ENCODE peak calls at places on chromosome 22, in seven cellular contexts. V is A549; Q is ascending aorta; U is CD4-positive, alpha-beta T cell; W is dorsolateral prefrontal cortex; T is lower lobe of right lung; R is tibial nerve. H is an unnamed sample.

GRCh38 chr22:30609260-30610185 is 2.5 kb downstream of the TCN2 start:
- DNase-seq in V (peak), T (no peak), W (no peak), R (no peak), U (no peak), Q (peak), H (peak)

GRCh38 chr22:47407626-47408025 is 645.2 kb downstream of the TBC1D22A start:
- DNase-seq in W (no peak), U (no peak), Q (no peak), T (no peak), V (no peak), R (no peak), H (no peak)

GRCh38 chr22:33188316-33188715 is 130.1 kb upstream of the SYN3 start:
- DNase-seq in U (no peak), R (no peak), Q (no peak), W (no peak), V (no peak), T (no peak), H (no peak)

GRCh38 chr22:30601464-30601863 is 5.5 kb upstream of the TCN2 start:
- DNase-seq in R (no peak), U (no peak), W (no peak), T (no peak), Q (no peak), V (no peak), H (no peak)

GRCh38 chr22:31947296-31947695 is 3.0 kb downstream of the YWHAH start:
- DNase-seq in V (peak), T (no peak), U (no peak), W (no peak), R (no peak), Q (no peak), H (no peak)

GRCh38 chr22:42691440-42691839 is 29.2 kb downstream of the A4GALT start:
- DNase-seq in R (no peak), V (no peak), Q (no peak), T (no peak), W (no peak), U (no peak), H (no peak)

GRCh38 chr22:24583221-24583971 is 9.5 kb downstream of the LRRC75B start:
- DNase-seq in T (no peak), Q (no peak), W (no peak), U (no peak), V (no peak), R (no peak), H (no peak)

GRCh38 chr22:23856721-23857605 is 712 bp upstream of the SLC2A11 start:
- DNase-seq in Q (no peak), R (no peak), W (peak), T (no peak), U (no peak), V (peak), H (no peak)

GRCh38 chr22:30459206-30460052 is 12.4 kb downstream of the SEC14L3 start:
- DNase-seq in R (no peak), W (no peak), V (no peak), Q (no peak), T (no peak), U (no peak), H (no peak)

GRCh38 chr22:19714320-19715252 is at the start of gene SEPTIN5:
- DNase-seq in W (peak), Q (no peak), U (no peak), T (no peak), V (no peak), R (no peak), H (no peak)

GRCh38 chr22:21791635-21792625 is 56.3 kb upstream of the YPEL1 start:
- DNase-seq in T (no peak), U (no peak), W (no peak), Q (no peak), R (no peak), V (no peak), H (no peak)

GRCh38 chr22:32810241-32811133 is 9.0 kb downstream of the TIMP3 start:
- DNase-seq in U (no peak), V (no peak), R (no peak), W (no peak), T (no peak), Q (no peak), H (peak)

GRCh38 chr22:47168900-47169800 is 406.7 kb downstream of the TBC1D22A start:
- DNase-seq in U (no peak), W (no peak), Q (no peak), T (peak), R (peak), V (peak), H (no peak)

GRCh38 chr22:21587803-21588611 is 20.5 kb downstream of the UBE2L3 start:
- DNase-seq in R (no peak), T (no peak), W (peak), U (no peak), Q (no peak), V (no peak), H (no peak)

GRCh38 chr22:24445481-24446290 is 18.3 kb downstream of the ADORA2A start:
- DNase-seq in V (no peak), T (no peak), Q (no peak), R (no peak), W (no peak), U (no peak), H (no peak)

GRCh38 chr22:32793604-32794003 is 7.9 kb upstream of the TIMP3 start:
- DNase-seq in W (no peak), R (no peak), Q (no peak), V (no peak), T (no peak), U (no peak), H (no peak)

DNA sequence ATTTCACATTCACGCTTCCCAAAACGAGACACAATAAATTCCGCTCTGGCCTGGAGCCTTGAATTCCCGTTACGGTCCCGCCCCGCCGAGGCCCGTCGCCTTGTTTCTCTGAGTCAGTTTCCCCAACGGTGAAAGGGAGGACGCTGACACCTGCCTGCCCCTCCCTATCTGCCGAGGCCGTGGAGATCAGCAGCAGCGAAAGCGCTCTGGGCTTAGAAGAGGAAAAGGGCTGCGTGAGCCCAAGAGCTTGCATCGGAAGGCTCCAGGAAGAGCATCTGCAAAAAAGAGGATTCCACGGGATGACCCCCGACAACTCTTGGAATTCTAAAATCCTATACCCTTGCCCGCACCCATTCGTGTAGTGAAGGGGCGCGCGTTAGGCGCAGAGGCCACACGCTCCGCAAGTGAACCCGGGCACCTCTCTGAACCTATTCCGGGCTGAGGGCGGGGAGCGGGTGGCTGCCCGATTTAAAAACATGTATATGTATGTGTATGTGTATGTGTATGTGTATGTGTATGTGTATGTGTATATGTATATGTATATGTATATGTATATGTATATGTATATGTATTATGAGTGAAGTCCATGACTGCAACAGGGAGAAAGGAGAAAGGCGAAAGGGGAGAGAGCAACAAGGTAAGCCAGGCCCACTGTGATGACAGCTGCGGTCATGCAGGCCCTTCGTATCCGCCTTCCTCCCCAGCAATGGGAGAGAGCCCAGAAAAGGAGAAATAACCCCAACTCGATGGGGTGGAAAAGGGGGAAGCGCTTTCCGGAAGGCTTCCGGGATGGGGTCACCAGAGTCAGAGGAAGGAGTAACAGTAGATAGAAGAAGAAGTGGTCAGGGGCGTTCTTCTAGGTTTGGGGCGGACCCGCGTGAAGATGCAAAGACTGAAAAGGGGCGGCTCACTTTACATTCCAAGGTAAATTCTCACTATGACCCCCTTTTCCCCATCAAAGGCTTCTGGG is 947 bp upstream of the MRTFA start:
- DNase-seq in U (peak), Q (peak), V (no peak), R (peak), T (peak), W (peak), H (no peak)
- H3K27ac ChIP-seq in U (peak), Q (peak), V (peak), R (peak), T (peak), W (peak), H (peak)

DNA sequence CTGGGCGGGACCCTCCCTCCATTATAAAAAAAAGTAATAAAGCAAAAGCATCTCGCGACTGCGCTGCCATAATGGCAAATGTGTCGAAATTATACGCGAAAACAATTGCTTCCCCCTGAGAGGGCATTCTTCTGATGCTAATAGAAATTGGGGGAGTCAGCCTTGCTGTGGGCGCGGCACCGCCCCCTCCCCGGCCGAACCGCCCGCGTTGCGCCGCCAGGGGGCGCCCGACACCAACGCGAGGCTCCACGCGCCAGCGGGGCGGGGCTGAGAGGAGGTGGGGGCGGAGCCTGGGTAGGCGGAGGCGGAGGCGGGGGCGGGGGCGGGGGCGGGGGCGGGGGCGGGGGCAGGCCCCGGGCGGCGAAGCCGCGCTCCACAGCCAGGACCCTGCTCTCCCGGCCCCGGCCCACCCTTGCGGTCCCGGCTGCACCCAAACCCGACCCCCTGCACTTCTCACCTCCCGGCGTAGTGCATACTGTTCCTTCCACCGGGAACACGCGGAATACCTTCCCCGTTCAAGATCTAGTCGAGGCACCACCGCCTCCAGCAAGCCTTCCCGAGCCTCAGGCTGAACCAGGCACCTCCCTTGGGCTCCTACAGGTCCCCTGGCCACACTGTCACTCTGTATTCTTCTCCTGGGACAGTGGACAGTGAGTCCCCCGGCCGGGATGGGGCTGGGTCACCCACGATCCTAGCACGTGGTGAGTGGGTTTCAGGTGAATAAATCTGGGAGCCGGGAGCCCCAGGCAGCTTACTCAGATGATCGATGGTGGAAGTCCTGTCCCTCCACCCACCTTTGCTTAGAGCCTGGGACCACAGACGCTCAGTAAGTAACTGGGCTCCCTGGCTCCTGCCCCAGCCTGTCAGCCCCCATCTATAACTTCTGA is 15.5 kb upstream of the UPK3A start:
- DNase-seq in R (peak), Q (no peak), V (peak), W (peak), U (peak), T (peak), H (no peak)
- H3K27ac ChIP-seq in R (no peak), Q (peak), V (peak), W (no peak), U (no peak), T (peak), H (no peak)

DNA sequence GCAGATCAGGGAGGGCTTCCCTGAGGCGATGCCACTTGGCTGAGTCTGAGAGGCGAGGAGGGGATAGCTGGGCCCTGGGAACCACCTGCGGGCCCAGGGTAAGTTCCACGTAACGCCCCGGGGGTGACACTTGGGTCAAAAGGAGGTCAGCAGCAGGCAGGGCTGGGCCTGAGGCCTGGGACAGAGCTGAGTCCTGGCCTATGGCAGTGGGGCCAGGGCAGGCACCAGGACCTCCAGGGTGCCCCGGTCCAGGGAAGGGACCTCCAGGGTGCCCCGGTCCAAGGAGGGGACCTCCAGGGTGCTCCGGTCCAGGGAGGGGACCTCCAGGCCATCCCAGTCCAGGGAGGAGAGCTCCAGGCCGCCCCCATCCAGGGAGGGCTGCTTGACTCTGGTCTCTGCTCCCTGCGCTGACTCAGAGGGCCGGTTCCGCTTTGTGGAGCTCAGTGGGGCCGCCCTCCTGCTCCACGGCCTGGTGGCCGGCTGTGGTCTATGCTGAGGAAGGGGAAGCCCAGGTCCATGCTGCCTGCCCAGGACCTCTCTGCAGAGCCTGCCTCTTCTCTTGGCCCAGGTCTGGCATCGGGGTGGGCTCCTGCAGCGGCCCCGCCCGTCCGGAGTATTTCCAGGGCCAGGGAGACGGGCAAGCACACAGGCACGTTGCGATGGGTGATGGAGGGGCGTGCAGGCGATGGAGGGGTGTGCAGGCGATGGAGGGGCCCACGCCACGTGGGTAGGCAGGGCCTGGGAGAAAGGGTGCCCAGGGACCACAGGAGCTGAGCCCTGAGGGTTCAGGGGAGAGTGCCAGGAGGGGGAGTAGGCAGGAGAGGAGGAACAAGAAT is 19.5 kb upstream of the WNT7B start:
- DNase-seq in Q (peak), V (no peak), R (no peak), W (no peak), U (no peak), T (peak), H (no peak)
- H3K27ac ChIP-seq in Q (peak), V (no peak), R (peak), W (peak), U (no peak), T (peak), H (no peak)

DNA sequence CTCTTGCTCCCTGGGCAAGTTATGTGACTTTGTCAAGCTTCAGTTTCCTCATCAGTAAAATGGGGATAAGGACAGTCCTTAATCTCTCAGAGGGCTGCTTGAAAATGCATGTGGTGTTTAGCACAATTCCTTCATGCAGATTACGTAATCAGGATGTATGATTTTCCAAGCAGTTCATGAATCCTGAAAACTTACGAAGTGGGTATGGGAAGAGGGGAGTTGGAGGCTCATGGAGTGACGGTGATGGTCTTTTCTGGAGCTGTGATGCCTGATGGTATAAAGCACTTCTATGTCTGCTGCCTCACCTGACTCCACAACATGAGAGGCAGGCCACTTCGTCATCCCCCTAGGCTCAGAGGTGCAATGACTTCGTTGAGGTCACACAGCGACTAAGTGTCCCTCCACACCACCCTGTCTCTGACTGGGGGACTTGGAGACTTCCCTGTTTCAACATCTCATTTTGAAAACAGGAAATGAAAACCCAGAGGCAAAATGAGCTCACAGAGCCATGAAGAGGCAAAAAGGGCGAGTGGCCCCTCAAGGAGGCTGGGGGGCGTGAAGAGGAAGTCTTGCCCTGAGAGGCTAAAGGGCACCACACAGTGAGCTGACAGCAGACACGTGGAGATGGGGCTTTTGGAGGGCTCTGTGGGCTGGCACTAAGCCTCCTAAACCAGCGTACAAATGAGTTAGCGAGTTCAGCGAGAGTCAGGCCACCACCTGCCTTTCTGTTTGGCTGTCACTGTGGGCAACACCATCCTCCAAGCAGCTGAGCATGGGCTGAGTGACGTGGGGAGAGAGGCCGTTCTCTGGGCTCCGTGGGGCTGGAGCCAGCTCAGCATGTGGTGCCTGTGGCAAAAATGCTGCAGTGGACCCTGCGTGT is 10.1 kb downstream of the MCM5 start:
- DNase-seq in R (no peak), V (no peak), T (peak), Q (peak), W (no peak), U (no peak), H (no peak)
- H3K27ac ChIP-seq in R (peak), V (no peak), T (peak), Q (no peak), W (no peak), U (no peak), H (no peak)

GRCh38 chr22:49922484-49922883 is 4.0 kb downstream of the CRELD2 start:
- DNase-seq in W (no peak), V (no peak), U (no peak), R (no peak), Q (no peak), T (peak), H (no peak)

GRCh38 chr22:49922926-49923325 is 4.5 kb downstream of the CRELD2 start:
- DNase-seq in R (no peak), T (peak), Q (no peak), W (no peak), U (no peak), V (no peak), H (no peak)

GRCh38 chr22:49920859-49921258 is 2.4 kb downstream of the CRELD2 start:
- DNase-seq in T (peak), Q (no peak), R (no peak), U (no peak), W (no peak), V (no peak), H (no peak)

GRCh38 chr22:49923445-49923844 is 5.0 kb downstream of the CRELD2 start:
- DNase-seq in Q (no peak), T (no peak), W (no peak), R (no peak), V (no peak), U (peak), H (no peak)

GRCh38 chr22:49921508-49922278 is 3.3 kb downstream of the CRELD2 start:
- DNase-seq in T (peak), V (no peak), R (no peak), W (no peak), Q (no peak), U (no peak), H (no peak)
- H3K27ac ChIP-seq in T (no peak), V (no peak), R (no peak), W (no peak), Q (no peak), U (no peak), H (no peak)

GRCh38 chr22:29265306-29265705 is 2.5 kb downstream of the RHBDD3 start:
- DNase-seq in R (no peak), U (no peak), W (no peak), Q (no peak), V (no peak), T (no peak), H (no peak)
- H3K27ac ChIP-seq in R (no peak), U (no peak), W (no peak), Q (no peak), V (no peak), T (no peak), H (no peak)

GRCh38 chr22:25749420-25750169 is 7.6 kb downstream of the MYO18B start:
- DNase-seq in R (no peak), U (no peak), T (no peak), Q (no peak), V (no peak), W (no peak), H (no peak)
- H3K27ac ChIP-seq in R (no peak), U (no peak), T (no peak), Q (peak), V (peak), W (no peak), H (no peak)

GRCh38 chr22:49958961-49959781 is 1.4 kb upstream of the PIM3 start:
- DNase-seq in T (peak), Q (no peak), V (no peak), W (no peak), R (no peak), U (no peak), H (no peak)
- H3K27ac ChIP-seq in T (peak), Q (peak), V (peak), W (peak), R (peak), U (peak), H (peak)

DNA sequence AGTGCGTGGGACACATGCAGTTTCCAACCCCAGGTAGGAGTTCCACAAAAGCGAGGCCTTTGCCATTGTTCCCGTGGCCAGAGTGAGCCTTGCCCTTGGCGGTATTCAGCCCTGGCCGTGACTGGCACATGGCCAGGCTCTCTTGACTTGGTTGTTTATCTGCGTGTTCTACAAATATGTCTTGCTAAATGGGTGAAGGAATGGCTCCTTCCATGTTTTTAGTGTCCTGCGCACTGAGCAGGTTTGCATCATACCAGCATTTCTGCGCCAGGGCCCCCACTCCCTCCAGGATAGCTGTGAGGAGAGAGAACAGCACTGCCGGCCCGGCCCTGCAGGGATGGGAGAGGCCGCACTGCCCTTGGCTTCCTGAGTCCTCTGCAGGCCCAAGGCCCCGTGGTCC is 20.0 kb downstream of the POLR3H start:
- DNase-seq in Q (peak), U (no peak), W (peak), T (peak), V (no peak), R (peak), H (no peak)
- H3K27ac ChIP-seq in Q (peak), U (no peak), W (peak), T (peak), V (no peak), R (peak), H (no peak)

DNA sequence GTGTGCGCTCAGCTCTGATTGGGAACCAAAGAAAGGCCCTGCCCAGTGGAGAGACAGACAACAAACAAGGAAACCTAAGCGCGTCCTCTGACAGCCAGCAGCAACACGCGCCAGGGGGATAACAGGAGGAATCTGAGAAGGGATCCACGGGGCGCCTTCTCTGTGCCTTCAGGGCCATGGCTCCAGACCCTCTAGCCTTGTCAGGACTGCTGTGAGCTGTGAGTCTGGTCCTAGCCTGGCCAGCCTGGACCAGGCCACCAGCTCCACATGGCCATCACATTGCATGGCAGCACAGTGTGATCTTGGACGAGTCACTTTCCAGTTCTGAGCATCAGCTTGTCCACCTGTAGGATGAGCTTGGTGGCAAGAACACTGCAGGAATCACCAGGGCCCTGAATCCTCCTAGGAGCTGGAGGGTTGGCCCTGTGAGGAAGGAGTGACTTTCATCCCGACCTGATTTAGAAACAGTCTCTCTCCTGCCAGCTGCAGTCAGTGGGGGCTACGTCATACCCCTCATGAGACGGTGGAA is 11.8 kb upstream of the MGAT3 start:
- DNase-seq in R (no peak), U (no peak), V (no peak), W (no peak), T (no peak), Q (no peak), H (no peak)
- H3K27ac ChIP-seq in R (no peak), U (no peak), V (no peak), W (no peak), T (no peak), Q (no peak), H (no peak)

H was measured in epithelial cell of prostate.